ENCODE peak calls at places on chromosomes 5 and 9, in five cellular contexts. M, W, S, E and O are unnamed samples.

GRCh38 chr5:110218994-110219393 is 507.5 kb downstream of the TMEM232 start:
- DNase-seq in M (no peak), W (no peak), S (no peak), E (no peak), O (no peak)

GRCh38 chr5:164573397-164573796 is 1068.0 kb downstream of the MAT2B start:
- DNase-seq in M (no peak), W (no peak), S (no peak), E (no peak), O (no peak)

GRCh38 chr5:179171816-179172745 is 111.9 kb downstream of the ZNF354C start:
- DNase-seq in M (no peak), W (no peak), S (peak), E (no peak), O (no peak)

GRCh38 chr5:66130493-66130892 is 13.6 kb upstream of the SREK1 start:
- DNase-seq in M (no peak), W (no peak), S (no peak), E (no peak), O (no peak)

GRCh38 chr5:15384581-15384980 is 115.4 kb upstream of the FBXL7 start:
- DNase-seq in M (no peak), W (no peak), S (no peak), E (no peak), O (no peak)

GRCh38 chr9:111039203-111039907 is 1.1 kb upstream of the LPAR1 start:
- DNase-seq in M (no peak), W (no peak), S (no peak), E (no peak), O (no peak)

GRCh38 chr9:4301971-4302427 is 2.1 kb upstream of the GLIS3 start:
- DNase-seq in M (no peak), W (no peak), S (no peak), E (no peak), O (peak)

GRCh38 chr5:52856564-52856963 is 68.8 kb downstream of the ITGA1 start:
- DNase-seq in M (no peak), W (no peak), S (no peak), E (no peak), O (no peak)

GRCh38 chr5:77358566-77359205 is 133.4 kb downstream of the WDR41 start:
- DNase-seq in M (peak), W (no peak), S (no peak), E (no peak), O (peak)

GRCh38 chr9:130500340-130500771 is 55.6 kb downstream of the ASS1 start:
- DNase-seq in M (no peak), W (no peak), S (no peak), E (peak), O (no peak)

GRCh38 chr9:14941487-14941886 is 31.3 kb upstream of the FREM1 start:
- DNase-seq in M (no peak), W (no peak), S (no peak), E (no peak), O (no peak)

GRCh38 chr5:17127743-17128231 is 89.6 kb upstream of the BASP1 start:
- DNase-seq in M (no peak), W (no peak), S (no peak), E (no peak), O (peak)

GRCh38 chr5:170945275-170945674 is 83.5 kb downstream of the RANBP17 start:
- DNase-seq in M (no peak), W (no peak), S (no peak), E (no peak), O (no peak)

GRCh38 chr5:38462972-38463633 is 93.3 kb downstream of the LIFR start:
- DNase-seq in M (no peak), W (no peak), S (no peak), E (no peak), O (no peak)

GRCh38 chr5:28190011-28190410 is 1151.6 kb upstream of the CDH9 start:
- DNase-seq in M (no peak), W (no peak), S (no peak), E (no peak), O (no peak)

GRCh38 chr5:55187370-55187769 is 14.4 kb upstream of the CDC20B start:
- DNase-seq in M (no peak), W (no peak), S (no peak), E (peak), O (no peak)

GRCh38 chr9:73118898-73119554 is 32.6 kb upstream of the ANXA1 start:
- DNase-seq in M (no peak), W (no peak), S (no peak), E (no peak), O (no peak)

GRCh38 chr9:109228093-109228642 is 61.1 kb upstream of the FRRS1L start:
- DNase-seq in M (no peak), W (no peak), S (no peak), E (no peak), O (no peak)

GRCh38 chr5:82793808-82794419 is 283.3 kb downstream of the TMEM167A start:
- DNase-seq in M (no peak), W (peak), S (no peak), E (peak), O (no peak)

GRCh38 chr5:120599576-120599975 is 135.5 kb downstream of the PRR16 start:
- DNase-seq in M (no peak), W (no peak), S (no peak), E (no peak), O (no peak)

GRCh38 chr5:129904667-129905466 is 602 bp downstream of the CHSY3 start:
- DNase-seq in M (peak), W (no peak), S (peak), E (no peak), O (no peak)

GRCh38 chr9:129421371-129421770 is 199.5 kb downstream of the C9orf50 start:
- DNase-seq in M (no peak), W (no peak), S (no peak), E (no peak), O (no peak)

GRCh38 chr5:89105836-89106235 is 222.9 kb upstream of the MEF2C start:
- DNase-seq in M (no peak), W (no peak), S (no peak), E (no peak), O (no peak)

GRCh38 chr5:87770016-87770415 is 357.3 kb upstream of the CCNH start:
- DNase-seq in M (no peak), W (no peak), S (no peak), E (no peak), O (no peak)

GRCh38 chr5:154196955-154197652 is 6.6 kb downstream of the GALNT10 start:
- DNase-seq in M (no peak), W (no peak), S (no peak), E (peak), O (no peak)

GRCh38 chr5:140076788-140077187 is 33.7 kb upstream of the NRG2 start:
- DNase-seq in M (no peak), W (no peak), S (no peak), E (no peak), O (no peak)

GRCh38 chr9:19085295-19085694 is 17.4 kb downstream of the HAUS6 start:
- DNase-seq in M (no peak), W (no peak), S (no peak), E (no peak), O (no peak)

GRCh38 chr9:134266418-134266817 is 59.8 kb upstream of the RXRA start:
- DNase-seq in M (no peak), W (no peak), S (no peak), E (no peak), O (no peak)

GRCh38 chr5:170747357-170747756 is 36.2 kb upstream of the GABRP start:
- DNase-seq in M (no peak), W (no peak), S (no peak), E (no peak), O (no peak)

GRCh38 chr9:70156729-70157128 is 102.0 kb upstream of the SMC5 start:
- DNase-seq in M (no peak), W (no peak), S (no peak), E (no peak), O (no peak)